ENCODE peak calls at places on chromosomes 4 and X, in four cellular contexts. K is iPS DF 6.9; V is fibroblast of the aortic adventitia; P is CD4-positive, CD25-positive, alpha-beta regulatory T cell. A is an unnamed sample.

GRCh38 chr4:80586716-80587115 is 251.2 kb downstream of the CFAP299 start:
- DNase-seq in K (no peak), V (no peak), P (no peak), A (no peak)

GRCh38 chr4:168440442-168441264 is 39.6 kb downstream of the DDX60L start:
- DNase-seq in K (no peak), V (peak; percentile 24), P (no peak), A (no peak)

GRCh38 chrX:154596290-154596929 is 11.5 kb downstream of the CTAG1A start:
- DNase-seq in K (peak; percentile 43), V (peak; percentile 47), P (no peak), A (no peak)

GRCh38 chrX:57817302-57817701 is 93.0 kb downstream of the ZXDA start:
- DNase-seq in K (no peak), V (peak; percentile 2), P (no peak), A (no peak)

GRCh38 chr4:11824557-11824956 is 395.9 kb upstream of the HS3ST1 start:
- DNase-seq in K (no peak), V (no peak), P (no peak), A (no peak)

GRCh38 chr4:113760852-113761681 is 471 bp downstream of the CAMK2D start:
- DNase-seq in K (no peak), V (peak; percentile 82), P (peak; percentile 47), A (no peak)

GRCh38 chr4:94395541-94395940 is 52.9 kb upstream of the HPGDS start:
- DNase-seq in K (no peak), V (peak; percentile 30), P (no peak), A (no peak)

GRCh38 chr4:79225360-79225759 is 100.5 kb downstream of the NAA11 start:
- DNase-seq in K (no peak), V (no peak), P (no peak), A (no peak)

GRCh38 chrX:27660878-27661277 is 70.7 kb downstream of the DCAF8L2 start:
- DNase-seq in K (no peak), V (no peak), P (no peak), A (no peak)

GRCh38 chr4:4919926-4920325 is 60.5 kb downstream of the MSX1 start:
- DNase-seq in K (no peak), V (peak; percentile 88), P (no peak), A (no peak)

GRCh38 chr4:11720292-11720691 is 291.6 kb upstream of the HS3ST1 start:
- DNase-seq in K (peak; percentile 4), V (peak; percentile 81), P (no peak), A (no peak)

GRCh38 chr4:116520886-116521285 is 564.5 kb downstream of the TRAM1L1 start:
- DNase-seq in K (no peak), V (no peak), P (no peak), A (no peak)

GRCh38 chr4:153781717-153782416 is 7.0 kb downstream of the SFRP2 start:
- DNase-seq in K (no peak), V (peak; percentile 91), P (no peak), A (peak; percentile 86)

GRCh38 chrX:1244164-1245076 is 24.2 kb upstream of the CSF2RA start:
- DNase-seq in K (no peak), V (no peak), P (no peak), A (no peak)

GRCh38 chr4:80423553-80424224 is 88.2 kb downstream of the CFAP299 start:
- DNase-seq in K (no peak), V (peak; percentile 42), P (no peak), A (no peak)

GRCh38 chrX:20265726-20266681 is 705 bp downstream of the RPS6KA3 start:
- DNase-seq in K (no peak), V (no peak), P (peak; percentile 5), A (no peak)

GRCh38 chrX:20260885-20261284 is 5.8 kb downstream of the RPS6KA3 start:
- DNase-seq in K (no peak), V (no peak), P (no peak), A (no peak)

GRCh38 chrX:20265221-20265725 is 1.4 kb downstream of the RPS6KA3 start:
- DNase-seq in K (no peak), V (peak; percentile 78), P (peak; percentile 33), A (peak; percentile 69)

GRCh38 chrX:20266810-20267598 is at the start of gene RPS6KA3:
- DNase-seq in K (no peak), V (peak; percentile 74), P (peak; percentile 86), A (peak; percentile 61)

DNA sequence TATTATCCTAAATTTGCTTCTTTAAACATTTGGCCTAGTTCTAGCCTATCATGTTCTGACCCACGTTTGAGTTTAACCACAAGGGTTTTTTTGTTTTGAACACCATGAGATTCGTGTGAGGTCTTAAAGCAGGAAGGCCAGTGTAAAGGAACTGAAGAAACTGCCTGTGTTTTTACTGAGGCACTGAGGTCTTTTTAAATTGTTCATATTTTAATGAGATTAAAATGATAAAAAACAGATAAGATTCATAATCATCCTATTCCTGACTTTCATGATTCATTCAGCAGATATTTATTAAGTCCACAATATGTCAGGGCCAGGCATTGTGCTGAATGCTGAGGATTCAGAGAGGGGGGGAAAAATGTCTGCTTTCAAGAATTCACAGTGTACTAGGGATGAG is 3.2 kb downstream of the RPS6KA3 start:
- DNase-seq in K (no peak), V (peak; percentile 65), P (peak; percentile 1), A (no peak)
- H3K4me3 ChIP-seq in K (no peak overlapping the region), V (no peak overlapping the region), P (peak overlapping the region; percentile 92), A (no peak overlapping the region)

GRCh38 chrX:86078650-86079049 is 31.3 kb upstream of the CHM start:
- DNase-seq in K (no peak), V (peak; percentile 2), P (no peak), A (no peak)
- H3K4me3 ChIP-seq in K (no peak overlapping the region), V (no peak overlapping the region), P (no peak overlapping the region), A (no peak overlapping the region)

DNA sequence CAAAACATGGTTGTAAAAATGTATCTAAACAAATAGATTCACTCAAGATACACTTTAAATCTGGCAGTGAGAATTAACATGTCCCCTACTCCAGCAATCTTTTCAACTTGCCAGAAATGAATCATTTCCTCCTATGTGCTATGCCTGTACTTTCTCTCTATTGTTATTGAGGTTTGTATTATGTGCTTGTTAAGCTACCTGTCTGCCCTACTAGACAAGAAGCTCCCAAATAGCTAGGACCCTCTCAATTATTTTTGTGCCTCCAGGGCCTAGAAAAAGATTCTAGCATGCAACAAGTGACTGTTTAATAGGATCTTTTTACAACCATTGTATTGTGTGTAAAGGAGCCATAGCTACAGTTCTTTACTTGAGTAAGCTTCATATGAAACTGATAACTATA is 3.5 kb upstream of the SAP30 start:
- DNase-seq in K (no peak), V (peak; percentile 37), P (no peak), A (no peak)
- H3K4me3 ChIP-seq in K (no peak overlapping the region), V (no peak overlapping the region), P (peak overlapping the region; percentile 28), A (peak overlapping the region; percentile 91)

DNA sequence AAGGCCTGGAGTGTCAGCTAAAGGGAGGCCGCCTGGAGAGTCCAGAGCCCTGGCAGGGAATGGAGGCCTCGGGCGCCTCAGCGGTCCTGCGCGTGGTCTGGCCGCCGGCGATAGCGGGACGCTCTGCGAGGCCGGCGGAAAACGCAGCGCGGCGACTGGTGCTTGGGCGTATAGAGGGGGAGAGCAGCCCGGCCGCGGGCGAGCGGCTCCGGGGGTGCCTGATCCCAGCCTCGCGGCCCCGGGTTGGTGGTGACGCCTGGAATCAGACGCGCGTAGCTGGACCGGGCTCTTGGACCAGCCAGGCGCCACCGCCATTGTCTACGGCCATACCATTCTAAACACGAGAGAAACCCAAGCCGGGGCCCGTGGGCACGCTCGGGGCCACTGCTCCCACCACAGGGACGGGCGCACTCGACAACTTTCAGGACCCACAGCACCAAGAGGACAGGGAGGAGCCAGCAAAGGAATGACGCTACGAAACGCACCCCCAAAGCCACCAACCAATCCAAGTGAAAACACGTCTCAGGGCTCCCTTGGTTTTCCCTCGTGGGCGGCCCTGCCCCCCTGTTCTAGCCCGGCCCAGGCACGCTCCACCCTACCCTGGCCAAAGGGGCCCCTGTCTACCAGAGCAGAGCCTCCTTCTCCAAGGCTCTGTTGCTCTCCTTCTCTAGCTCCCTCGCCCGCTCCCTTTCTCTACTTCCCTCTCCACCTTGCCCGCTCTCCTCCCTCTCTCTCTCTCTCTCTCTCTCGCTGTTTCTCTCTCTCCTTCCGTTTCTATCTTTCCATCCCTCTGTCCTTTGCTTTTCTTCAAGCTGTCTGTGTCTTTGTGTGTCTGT is 7.8 kb downstream of the FRG2 start:
- DNase-seq in K (no peak), V (no peak), P (no peak), A (no peak)
- H3K4me3 ChIP-seq in K (peak overlapping the region; percentile 3), V (no peak overlapping the region), P (no peak overlapping the region), A (no peak overlapping the region)

DNA sequence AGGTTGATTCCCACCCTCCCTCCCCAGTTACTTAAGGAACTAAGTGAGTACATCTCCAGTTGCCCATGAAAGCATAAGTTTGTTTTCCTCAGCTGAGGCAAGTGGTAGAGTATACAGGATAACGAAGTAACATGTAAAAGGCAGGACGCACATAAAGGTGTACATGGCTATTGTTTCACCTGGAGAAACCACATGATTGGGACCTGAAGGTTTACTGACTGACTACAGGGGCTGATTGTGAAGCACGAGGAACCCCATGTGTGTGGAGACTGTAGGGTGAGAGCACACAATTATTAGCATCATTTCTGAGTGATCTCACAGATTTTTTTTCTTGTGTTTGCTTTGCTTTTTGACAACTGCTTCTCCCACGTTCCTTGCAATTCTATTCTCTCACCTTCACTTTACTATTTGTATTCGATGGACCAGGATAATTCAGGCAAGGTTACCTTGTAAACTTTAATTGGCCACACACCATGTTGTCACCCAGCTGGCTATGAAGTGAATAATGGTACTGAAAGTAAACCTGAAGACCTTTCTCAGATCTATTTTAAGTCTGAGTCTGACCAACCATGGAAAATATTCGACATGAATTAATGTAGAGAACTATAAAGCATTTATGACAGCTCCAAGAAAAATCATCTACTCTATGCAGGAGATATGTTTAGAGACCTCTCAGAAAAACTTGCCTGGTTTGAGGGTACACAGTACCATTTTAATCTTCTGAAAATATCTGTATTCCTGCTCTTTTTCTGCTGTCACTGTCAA is 102.5 kb upstream of the MYOZ2 start:
- DNase-seq in K (no peak), V (no peak), P (no peak), A (no peak)
- H3K4me3 ChIP-seq in K (no peak overlapping the region), V (no peak overlapping the region), P (no peak overlapping the region), A (no peak overlapping the region)

GRCh38 chr4:82909326-82909725 is 8.8 kb downstream of the THAP9 start:
- DNase-seq in K (no peak), V (no peak), P (no peak), A (no peak)

GRCh38 chr4:82901129-82901718 is 689 bp downstream of the THAP9 start:
- DNase-seq in K (no peak), V (no peak), P (no peak), A (no peak)

GRCh38 chr4:82905205-82905604 is 4.7 kb downstream of the THAP9 start:
- DNase-seq in K (no peak), V (peak; percentile 29), P (no peak), A (no peak)

GRCh38 chr4:82903737-82904136 is 3.2 kb downstream of the THAP9 start:
- DNase-seq in K (no peak), V (no peak), P (no peak), A (no peak)

GRCh38 chr4:82906469-82906868 is 5.9 kb downstream of the THAP9 start:
- DNase-seq in K (no peak), V (no peak), P (no peak), A (no peak)
- H3K4me3 ChIP-seq in K (no peak overlapping the region), V (no peak overlapping the region), P (no peak overlapping the region), A (no peak overlapping the region)